ENCODE peak calls at places on chromosome 18, in seven cellular contexts. R, D, J, V, P, F and Y are unnamed samples.

GRCh38 chr18:35005963-35006577 is 35.1 kb upstream of the MAPRE2 start:
- DNase-seq in D (peak; percentile 71), F (peak; percentile 80), J (peak; percentile 60), V (peak; percentile 60), R (no peak), P (no peak), Y (peak; percentile 36)

GRCh38 chr18:34342960-34343359 is 118.2 kb upstream of the NOL4 start:
- DNase-seq in P (no peak), J (no peak), R (no peak), V (no peak), D (no peak), F (no peak), Y (no peak)

GRCh38 chr18:54284967-54285785 is 15.9 kb downstream of the POLI start:
- DNase-seq in R (no peak), V (no peak), D (no peak), F (peak; percentile 14), J (no peak), P (peak; percentile 97), Y (no peak)

GRCh38 chr18:35616664-35617423 is 35.3 kb downstream of the GALNT1 start:
- DNase-seq in V (no peak), F (peak; percentile 42), J (peak; percentile 15), D (no peak), R (no peak), P (peak; percentile 88), Y (no peak)

GRCh38 chr18:69558088-69558487 is 157.4 kb downstream of the DOK6 start:
- DNase-seq in F (no peak), D (no peak), J (no peak), P (no peak), R (no peak), V (no peak), Y (no peak)

GRCh38 chr18:79572093-79572780 is 107.4 kb upstream of the CTDP1 start:
- DNase-seq in V (no peak), P (no peak), R (no peak), F (no peak), J (no peak), D (no peak), Y (no peak)

GRCh38 chr18:73414598-73414997 is 546.8 kb upstream of the NETO1 start:
- DNase-seq in V (no peak), F (no peak), J (no peak), P (no peak), R (no peak), D (no peak), Y (no peak)

GRCh38 chr18:42446195-42446594 is 491.2 kb downstream of the PIK3C3 start:
- DNase-seq in P (no peak), V (peak; percentile 94), D (no peak), J (no peak), R (no peak), F (no peak), Y (no peak)

GRCh38 chr18:51195602-51196115 is 1.8 kb downstream of the MEX3C start:
- DNase-seq in V (peak; percentile 87), D (peak; percentile 18), J (peak; percentile 37), R (no peak), F (peak; percentile 44), P (no peak), Y (peak; percentile 35)

GRCh38 chr18:9117980-9118841 is 15.7 kb downstream of the NDUFV2 start:
- DNase-seq in R (no peak), J (no peak), D (no peak), F (peak; percentile 40), P (no peak), V (no peak), Y (no peak)

GRCh38 chr18:7793100-7793499 is 226.0 kb downstream of the PTPRM start:
- DNase-seq in D (no peak), V (no peak), F (no peak), R (no peak), P (no peak), J (no peak), Y (no peak)

GRCh38 chr18:30094556-30094955 is 948.0 kb downstream of the DSC3 start:
- DNase-seq in V (no peak), R (no peak), F (no peak), D (no peak), P (no peak), J (no peak), Y (no peak)

DNA sequence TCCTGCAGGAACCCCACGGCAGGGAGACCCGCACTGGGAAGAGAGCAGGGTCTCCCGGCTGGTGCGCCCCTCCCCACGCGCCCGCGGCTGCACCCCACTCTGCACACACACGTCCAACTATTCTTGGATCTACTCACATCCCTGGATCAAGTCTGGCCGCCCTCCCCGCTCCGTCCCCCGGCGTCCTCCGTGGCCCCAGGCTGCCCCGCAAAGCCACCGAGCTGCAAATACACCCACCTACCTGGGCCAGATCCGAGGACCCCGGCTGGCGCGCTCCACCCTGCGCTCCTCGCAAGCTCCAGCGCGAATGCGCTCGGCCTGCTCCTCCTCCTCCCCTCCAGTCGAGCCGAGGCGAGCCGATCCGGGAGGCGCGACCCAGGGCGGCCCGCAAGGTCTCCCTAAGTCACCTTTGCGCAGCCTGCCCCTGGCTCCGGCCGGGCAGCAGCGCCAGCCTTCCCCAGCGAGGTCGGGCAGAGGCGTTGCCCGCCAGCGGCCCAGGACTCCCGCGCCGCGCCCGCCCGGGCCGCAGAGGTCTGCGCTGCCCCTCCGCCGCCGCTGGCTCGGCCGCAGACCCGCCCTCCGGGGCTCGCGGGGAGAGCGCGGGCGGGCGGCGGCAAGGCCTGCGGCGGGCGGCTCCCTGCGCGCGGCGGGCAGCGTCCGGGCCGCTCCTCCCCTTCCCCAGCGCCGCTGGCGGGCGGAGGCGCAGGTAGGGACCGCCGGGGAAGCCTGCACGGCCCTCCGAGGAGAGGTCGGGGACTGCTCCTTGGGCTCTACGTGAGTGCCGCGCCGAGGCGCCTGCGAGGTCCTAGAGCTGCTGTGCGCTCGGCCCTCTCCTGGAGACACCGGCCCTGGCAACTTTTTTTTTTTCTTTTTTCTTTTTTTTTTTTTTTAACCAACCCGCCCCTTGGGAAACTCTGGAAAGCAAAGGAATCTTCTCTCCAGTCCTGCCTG is 126.0 kb downstream of the OSBPL1A start:
- DNase-seq in F (peak; percentile 9), D (peak; percentile 49), V (peak; percentile 4), J (peak; percentile 89), R (peak; percentile 66), P (no peak), Y (peak; percentile 76)
- TF ChIP-seq JUND in F (no peak), D (no peak), V (no peak), J (no peak), R (no peak), P (no peak), Y (no peak)

GRCh38 chr18:12416108-12416729 is 8.5 kb downstream of the PRELID3A start:
- DNase-seq in F (no peak), V (no peak), R (no peak), J (no peak), D (no peak), P (no peak), Y (no peak)
- TF ChIP-seq JUND in F (no peak), V (no peak), R (no peak), J (no peak), D (no peak), P (no peak), Y (no peak)

DNA sequence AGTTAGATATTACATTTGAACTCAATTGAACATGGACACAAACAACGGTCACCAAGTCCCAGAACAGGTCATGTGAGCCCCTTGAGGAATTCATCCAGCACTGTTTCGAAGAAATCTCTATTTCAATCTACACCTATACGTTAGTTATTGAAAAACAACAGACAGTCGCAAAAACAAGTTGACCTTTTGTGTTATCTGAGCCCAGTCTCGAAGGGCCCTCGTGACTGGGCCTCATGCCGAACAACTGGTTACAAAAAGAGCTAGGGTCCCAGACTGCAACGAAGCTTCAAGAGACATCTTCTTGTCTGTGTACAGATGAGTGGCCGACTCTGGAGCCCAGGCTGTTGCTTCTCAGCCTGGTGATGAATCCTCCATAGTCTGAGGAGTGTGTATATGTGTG is 5.3 kb upstream of the DSG2 start:
- DNase-seq in F (no peak), J (no peak), D (no peak), P (no peak), R (no peak), V (no peak), Y (no peak)
- TF ChIP-seq JUND in F (no peak), J (no peak), D (no peak), P (no peak), R (no peak), V (no peak), Y (no peak)

GRCh38 chr18:44536619-44537018 is 144.1 kb upstream of the SETBP1 start:
- DNase-seq in R (no peak), D (no peak), P (no peak), V (no peak), J (no peak), F (no peak), Y (no peak)
- TF ChIP-seq JUND in R (no peak), D (no peak), P (no peak), V (no peak), J (no peak), F (no peak), Y (no peak)

GRCh38 chr18:21393986-21394385 is 152.0 kb downstream of the GREB1L start:
- DNase-seq in P (no peak), J (no peak), R (no peak), V (no peak), D (no peak), F (no peak), Y (no peak)
- TF ChIP-seq JUND in P (no peak), J (no peak), R (no peak), V (no peak), D (no peak), F (no peak), Y (no peak)

DNA sequence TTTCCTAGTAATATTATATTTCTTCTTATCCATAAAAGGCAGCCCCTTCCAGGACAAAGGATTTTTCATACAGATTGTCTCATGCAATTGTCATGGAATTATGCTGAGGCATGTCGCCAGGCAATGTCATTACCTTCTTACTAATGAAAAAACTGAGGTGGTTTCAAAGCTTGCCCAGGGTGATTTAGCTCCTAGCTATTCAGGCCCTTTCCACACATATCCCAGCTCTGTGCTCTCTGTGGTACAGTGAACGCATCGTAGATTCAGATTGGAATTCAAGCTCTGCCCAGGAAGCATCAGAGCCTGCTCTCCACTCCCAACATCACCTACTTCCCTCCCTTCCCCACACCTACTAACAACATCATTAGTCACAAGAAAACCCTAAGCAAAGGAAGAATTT is 60.1 kb downstream of the ATP8B1 start:
- DNase-seq in V (no peak), J (no peak), F (no peak), R (no peak), D (no peak), P (no peak), Y (no peak)
- TF ChIP-seq JUND in V (no peak), J (no peak), F (no peak), R (no peak), D (no peak), P (no peak), Y (no peak)

DNA sequence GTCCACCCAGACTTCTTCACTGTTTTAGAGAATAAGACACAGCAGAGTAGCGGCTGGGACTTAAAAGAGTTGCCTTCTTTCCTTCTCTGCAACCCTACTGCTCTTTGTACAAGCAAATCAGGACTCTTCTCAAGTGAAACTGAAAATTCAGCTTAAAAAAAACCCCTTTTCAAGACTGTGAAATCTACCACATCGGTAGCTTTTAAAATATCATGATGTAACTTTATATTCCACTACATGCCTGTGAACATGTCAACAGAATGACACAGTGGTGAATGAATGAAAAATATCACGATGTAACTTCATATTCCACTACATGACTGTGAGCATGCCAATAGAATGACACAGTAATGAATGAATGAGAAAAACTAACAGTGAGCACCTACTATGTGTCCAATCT is 53.4 kb downstream of the TCF4 start:
- DNase-seq in F (no peak), D (no peak), R (no peak), J (no peak), V (no peak), P (no peak), Y (no peak)
- TF ChIP-seq JUND in F (no peak), D (no peak), R (no peak), J (no peak), V (no peak), P (no peak), Y (no peak)